ENCODE peak calls at places on chromosome 10, in eight cellular contexts. T is foreskin fibroblast, X is ascending aorta, H is endothelial cell, Z is mesothelial cell of epicardium, A is right atrium auricular region, E is transverse colon, Y is HFF-Myc. G is an unnamed sample.

GRCh38 chr10:92849234-92849525 is 860 bp downstream of the EXOC6 start:
- DNase-seq in T (no peak), X (no peak), H (no peak), Z (no peak), A (no peak), E (no peak), Y (no peak), G (no peak)

GRCh38 chr10:15325243-15326002 is 45.7 kb downstream of the FAM171A1 start:
- DNase-seq in T (peak), X (no peak), H (peak), Z (no peak), A (no peak), E (no peak), Y (peak), G (no peak)

GRCh38 chr10:70053212-70053895 is 708 bp downstream of the MACROH2A2 start:
- DNase-seq in T (no peak), X (no peak), H (peak), Z (peak), A (no peak), E (no peak), Y (no peak), G (no peak)

GRCh38 chr10:69831231-69831855 is 29.6 kb downstream of the COL13A1 start:
- DNase-seq in T (no peak), X (no peak), H (no peak), Z (no peak), A (no peak), E (no peak), Y (no peak), G (no peak)

GRCh38 chr10:119802068-119802538 is 70.5 kb downstream of the MCMBP start:
- DNase-seq in T (no peak), X (no peak), H (no peak), Z (no peak), A (no peak), E (no peak), Y (no peak), G (no peak)

GRCh38 chr10:94409016-94409657 is 6.8 kb downstream of the TBC1D12 start:
- DNase-seq in T (no peak), X (no peak), H (no peak), Z (no peak), A (no peak), E (no peak), Y (no peak), G (no peak)

GRCh38 chr10:107914450-107915276 is 750.2 kb upstream of the SORCS1 start:
- DNase-seq in T (no peak), X (no peak), H (peak), Z (peak), A (no peak), E (peak), Y (no peak), G (no peak)

GRCh38 chr10:44479306-44479705 is 94.4 kb upstream of the CXCL12 start:
- DNase-seq in T (no peak), X (no peak), H (no peak), Z (no peak), A (no peak), E (no peak), Y (no peak), G (no peak)

GRCh38 chr10:12194752-12195271 is 879 bp downstream of the NUDT5 start:
- DNase-seq in T (peak), X (no peak), H (peak), Z (peak), A (peak), E (peak), Y (no peak), G (no peak)

GRCh38 chr10:11793762-11794479 is 29.2 kb upstream of the PROSER2 start:
- DNase-seq in T (no peak), X (no peak), H (no peak), Z (no peak), A (no peak), E (no peak), Y (no peak), G (no peak)

GRCh38 chr10:60048146-60048545 is 141.8 kb upstream of the CCDC6 start:
- DNase-seq in T (peak), X (no peak), H (peak), Z (peak), A (no peak), E (peak), Y (peak), G (no peak)

GRCh38 chr10:4826788-4827324 is 849 bp downstream of the AKR1E2 start:
- DNase-seq in T (no peak), X (no peak), H (no peak), Z (no peak), A (no peak), E (no peak), Y (no peak), G (no peak)

GRCh38 chr10:95480102-95480900 is 80.9 kb downstream of the SORBS1 start:
- DNase-seq in T (no peak), X (no peak), H (peak), Z (no peak), A (peak), E (no peak), Y (no peak), G (no peak)

GRCh38 chr10:71517310-71518159 is 120.8 kb downstream of the CDH23 start:
- DNase-seq in T (no peak), X (no peak), H (no peak), Z (no peak), A (no peak), E (no peak), Y (no peak), G (no peak)

GRCh38 chr10:126042354-126042753 is 146.0 kb downstream of the FANK1 start:
- DNase-seq in T (no peak), X (no peak), H (no peak), Z (no peak), A (no peak), E (no peak), Y (no peak), G (no peak)

GRCh38 chr10:102975483-102976057 is 57.5 kb downstream of the CNNM2 start:
- DNase-seq in T (no peak), X (no peak), H (no peak), Z (no peak), A (no peak), E (no peak), Y (no peak), G (no peak)

GRCh38 chr10:130579913-130580312 is 443.7 kb downstream of the GLRX3 start:
- DNase-seq in T (no peak), X (no peak), H (no peak), Z (no peak), A (no peak), E (no peak), Y (no peak), G (no peak)

GRCh38 chr10:30928742-30929141 is 102.9 kb downstream of the ZNF438 start:
- DNase-seq in T (no peak), X (no peak), H (no peak), Z (no peak), A (no peak), E (no peak), Y (no peak), G (no peak)

GRCh38 chr10:49633327-49634045 is 19.6 kb downstream of the CHAT start:
- DNase-seq in T (no peak), X (no peak), H (no peak), Z (no peak), A (no peak), E (peak), Y (no peak), G (no peak)

GRCh38 chr10:109912335-109913282 is 10.7 kb downstream of the XPNPEP1 start:
- DNase-seq in T (no peak), X (no peak), H (no peak), Z (no peak), A (no peak), E (no peak), Y (no peak), G (no peak)

GRCh38 chr10:119494224-119495060 is 48.1 kb downstream of the RGS10 start:
- DNase-seq in T (peak), X (no peak), H (no peak), Z (no peak), A (no peak), E (no peak), Y (no peak), G (no peak)

GRCh38 chr10:60662917-60663614 is 115.2 kb upstream of the CDK1 start:
- DNase-seq in T (peak), X (no peak), H (no peak), Z (no peak), A (no peak), E (no peak), Y (no peak), G (no peak)

GRCh38 chr10:22231260-22231659 is 13.4 kb upstream of the EBLN1 start:
- DNase-seq in T (no peak), X (no peak), H (no peak), Z (no peak), A (no peak), E (no peak), Y (no peak), G (no peak)

GRCh38 chr10:79479283-79479909 is 32.9 kb upstream of the EIF5AL1 start:
- DNase-seq in T (no peak), X (no peak), H (no peak), Z (no peak), A (no peak), E (no peak), Y (no peak), G (no peak)

GRCh38 chr10:77716943-77717735 is 79.5 kb upstream of the KCNMA1 start:
- DNase-seq in T (peak), X (no peak), H (no peak), Z (no peak), A (no peak), E (no peak), Y (no peak), G (no peak)

GRCh38 chr10:100969175-100970075 is at the start of gene SEMA4G:
- DNase-seq in T (peak), X (no peak), H (peak), Z (peak), A (peak), E (peak), Y (no peak), G (peak)

GRCh38 chr10:23172846-23173548 is 19.1 kb upstream of the PTF1A start:
- DNase-seq in T (no peak), X (no peak), H (peak), Z (no peak), A (no peak), E (no peak), Y (no peak), G (no peak)

GRCh38 chr10:35140126-35140525 is 13.5 kb downstream of the CREM start:
- DNase-seq in T (no peak), X (no peak), H (no peak), Z (no peak), A (no peak), E (no peak), Y (no peak), G (no peak)

GRCh38 chr10:113550365-113550764 is 2.5 kb upstream of the HABP2 start:
- DNase-seq in T (no peak), X (no peak), H (no peak), Z (no peak), A (no peak), E (no peak), Y (no peak), G (no peak)

GRCh38 chr10:109978481-109978880 is 29.3 kb upstream of the ADD3 start:
- DNase-seq in T (peak), X (no peak), H (peak), Z (no peak), A (no peak), E (peak), Y (no peak), G (no peak)

GRCh38 chr10:33772370-33773331 is 438.2 kb upstream of the NRP1 start:
- DNase-seq in T (no peak), X (no peak), H (peak), Z (no peak), A (no peak), E (no peak), Y (no peak), G (no peak)

GRCh38 chr10:47025253-47025539 is 114.0 kb downstream of the PTPN20 start:
- DNase-seq in T (no peak), X (no peak), H (peak), Z (no peak), A (no peak), E (no peak), Y (no peak), G (peak)

GRCh38 chr10:87668324-87669054 is 8.8 kb downstream of the PAPSS2 start:
- DNase-seq in T (no peak), X (no peak), H (no peak), Z (no peak), A (no peak), E (no peak), Y (no peak), G (no peak)

GRCh38 chr10:109178576-109178975 is 744.7 kb downstream of the XPNPEP1 start:
- DNase-seq in T (no peak), X (no peak), H (no peak), Z (no peak), A (no peak), E (no peak), Y (no peak), G (no peak)

DNA sequence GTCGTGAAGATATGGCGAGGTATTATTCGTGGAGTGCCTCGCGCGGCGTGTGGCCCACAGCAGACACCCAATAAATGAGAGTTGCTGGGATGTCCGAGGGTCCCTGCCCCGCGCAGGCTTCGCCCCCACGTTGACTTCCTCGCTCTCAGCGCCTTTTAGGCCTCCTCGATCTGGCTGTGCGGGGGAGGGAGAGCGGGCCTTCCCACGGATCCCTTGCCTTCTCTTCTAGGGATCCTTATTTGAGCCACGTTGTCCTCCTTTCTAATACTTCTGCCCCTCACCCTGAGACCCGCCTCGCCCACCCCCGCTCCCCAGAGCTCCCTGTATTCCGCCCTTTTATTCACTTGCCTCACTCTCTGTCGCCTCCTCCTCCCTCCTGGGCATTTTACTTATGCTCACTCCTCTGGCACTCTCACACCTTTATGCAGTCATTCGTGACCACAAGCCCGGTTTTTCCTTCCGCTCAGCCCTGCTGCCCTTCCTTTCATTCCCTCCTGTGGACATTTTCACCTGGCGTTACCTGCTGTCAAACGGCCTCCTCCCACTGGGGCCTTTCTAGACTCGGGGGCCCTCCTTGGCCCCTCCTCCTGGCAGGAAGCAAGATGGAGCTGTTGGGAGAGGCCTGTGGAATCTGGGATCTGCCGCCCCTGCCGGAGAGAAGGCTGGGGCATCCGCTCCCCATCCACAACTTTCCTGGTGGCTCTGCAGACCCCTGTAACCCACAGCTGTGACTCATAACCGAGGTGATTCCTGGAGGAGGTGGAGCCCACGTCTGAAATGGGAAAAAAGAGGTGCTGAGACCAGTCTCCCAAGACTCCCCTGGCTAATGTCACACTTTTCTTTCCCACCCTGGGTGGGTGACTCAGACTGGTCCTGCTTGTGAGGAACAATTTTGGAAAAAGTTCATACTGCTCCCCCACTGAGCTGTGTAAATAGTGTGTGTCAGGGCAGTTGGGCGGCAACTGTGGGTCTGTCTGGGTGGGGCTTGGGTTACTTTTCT is 1.0 kb downstream of the VCL start:
- DNase-seq in T (peak), X (peak), H (peak), Z (peak), A (peak), E (peak), Y (peak), G (peak)
- TF ChIP-seq CTCF in T (peak), X (peak), H (no peak), Z (peak), A (peak), E (peak), Y (peak), G (peak)

GRCh38 chr10:3093996-3094395 is 26.6 kb downstream of the PFKP start:
- DNase-seq in T (no peak), X (no peak), H (no peak), Z (no peak), A (no peak), E (no peak), Y (no peak), G (no peak)

GRCh38 chr10:3091346-3091787 is 24.0 kb downstream of the PFKP start:
- DNase-seq in T (peak), X (no peak), H (no peak), Z (no peak), A (no peak), E (no peak), Y (no peak), G (no peak)

GRCh38 chr10:3091921-3092320 is 24.6 kb downstream of the PFKP start:
- DNase-seq in T (no peak), X (no peak), H (no peak), Z (no peak), A (no peak), E (no peak), Y (no peak), G (no peak)

GRCh38 chr10:3090388-3090787 is 23.0 kb downstream of the PFKP start:
- DNase-seq in T (no peak), X (no peak), H (no peak), Z (no peak), A (no peak), E (no peak), Y (no peak), G (no peak)

GRCh38 chr10:3090914-3091313 is 23.6 kb downstream of the PFKP start:
- DNase-seq in T (no peak), X (no peak), H (no peak), Z (peak), A (no peak), E (peak), Y (no peak), G (no peak)
- TF ChIP-seq CTCF in T (no peak), X (peak), H (no peak), Z (no peak), A (no peak), E (no peak), Y (no peak), G (no peak)

GRCh38 chr10:124092270-124093075 is 925 bp downstream of the CHST15 start:
- DNase-seq in T (peak), X (no peak), H (peak), Z (peak), A (peak), E (peak), Y (no peak), G (no peak)
- TF ChIP-seq CTCF in T (no peak), X (peak), H (no peak), Z (no peak), A (no peak), E (peak), Y (no peak), G (peak)

DNA sequence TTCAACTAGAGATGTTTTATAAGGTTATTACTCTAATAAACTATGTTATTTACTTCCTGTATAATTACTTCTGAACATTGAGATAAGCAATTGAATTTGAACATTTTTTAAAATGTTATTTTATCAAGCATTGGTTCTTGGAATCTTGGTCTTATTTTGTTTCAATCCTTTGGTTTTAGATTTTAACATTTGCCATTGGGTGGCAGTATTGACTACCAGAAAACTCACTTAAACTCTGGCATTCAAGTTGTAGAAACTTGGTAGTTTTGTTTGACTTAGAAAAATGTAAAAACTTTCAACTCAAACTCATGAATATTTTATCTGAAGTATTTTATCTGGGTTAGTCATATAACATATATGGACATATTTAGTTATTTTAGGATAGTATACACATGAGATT is 48.1 kb downstream of the ATRNL1 start:
- DNase-seq in T (no peak), X (no peak), H (no peak), Z (no peak), A (no peak), E (no peak), Y (no peak), G (no peak)
- TF ChIP-seq CTCF in T (peak), X (peak), H (peak), Z (peak), A (no peak), E (no peak), Y (peak), G (peak)

GRCh38 chr10:83978681-83979383 is 160.5 kb upstream of the GHITM start:
- DNase-seq in T (no peak), X (no peak), H (no peak), Z (no peak), A (no peak), E (no peak), Y (no peak), G (no peak)
- TF ChIP-seq CTCF in T (no peak), X (no peak), H (no peak), Z (no peak), A (no peak), E (no peak), Y (no peak), G (no peak)

G was measured in osteocyte.